ENCODE peak calls at places on chromosome 7, in nine cellular contexts. E is fibroblast of the aortic adventitia, C is activated T-cell treated with anti-CD3 and anti-CD28 coated beads for 48 hours, V is H7, R is GM13977, A is H9, M is activated gamma-delta T cell, U is Kasumi-1, H is stromal cell of bone marrow. S is an unnamed sample.
A peak's percentile ranks its signal among the peaks of the same experiment; 100 is the strongest.

GRCh38 chr7:45682836-45683555 is 108.8 kb downstream of the ADCY1 start:
- DNase-seq in E (peak; percentile 45), C (no peak), V (no peak), R (no peak), A (no peak), M (no peak), U (no peak), H (peak; percentile 18), S (peak; percentile 58)

GRCh38 chr7:151201344-151201743 is 8.9 kb downstream of the H2BK1 start:
- DNase-seq in E (no peak), C (no peak), V (no peak), R (no peak), A (no peak), M (no peak), U (no peak), H (no peak), S (no peak)

GRCh38 chr7:132964886-132965285 is 117.0 kb downstream of the CHCHD3 start:
- DNase-seq in E (no peak), C (no peak), V (no peak), R (no peak), A (no peak), M (no peak), U (no peak), H (no peak), S (no peak)

GRCh38 chr7:108073305-108074070 is 56.7 kb downstream of the LAMB4 start:
- DNase-seq in E (no peak), C (no peak), V (no peak), R (no peak), A (no peak), M (no peak), U (no peak), H (no peak), S (no peak)

GRCh38 chr7:46854958-46855473 is 726.9 kb downstream of the TNS3 start:
- DNase-seq in E (peak; percentile 52), C (no peak), V (no peak), R (no peak), A (no peak), M (no peak), U (no peak), H (peak; percentile 77), S (no peak)

GRCh38 chr7:3722396-3722846 is 421.4 kb downstream of the SDK1 start:
- DNase-seq in E (no peak), C (peak; percentile 23), V (peak; percentile 78), R (no peak), A (peak; percentile 93), M (no peak), U (no peak), H (no peak), S (no peak)

GRCh38 chr7:69732203-69732602 is 133.9 kb downstream of the AUTS2 start:
- DNase-seq in E (peak; percentile 10), C (no peak), V (no peak), R (no peak), A (no peak), M (no peak), U (no peak), H (no peak), S (no peak)

GRCh38 chr7:158754746-158755444 is 50.3 kb upstream of the NCAPG2 start:
- DNase-seq in E (no peak), C (no peak), V (no peak), R (no peak), A (no peak), M (no peak), U (no peak), H (no peak), S (peak; percentile 59)

GRCh38 chr7:69654381-69654780 is 56.1 kb downstream of the AUTS2 start:
- DNase-seq in E (peak; percentile 22), C (no peak), V (no peak), R (no peak), A (no peak), M (no peak), U (no peak), H (no peak), S (no peak)

GRCh38 chr7:139798221-139798620 is 20.4 kb upstream of the HIPK2 start:
- DNase-seq in E (no peak), C (no peak), V (no peak), R (peak; percentile 36), A (no peak), M (no peak), U (no peak), H (no peak), S (no peak)

GRCh38 chr7:45969940-45970339 is 48.9 kb upstream of the IGFBP3 start:
- DNase-seq in E (no peak), C (no peak), V (peak; percentile 8), R (no peak), A (no peak), M (no peak), U (no peak), H (no peak), S (no peak)

GRCh38 chr7:107596881-107597581 is 17.0 kb downstream of the BCAP29 start:
- DNase-seq in E (no peak), C (no peak), V (no peak), R (no peak), A (no peak), M (no peak), U (no peak), H (no peak), S (no peak)

GRCh38 chr7:103398488-103398887 is 47.5 kb downstream of the SLC26A5 start:
- DNase-seq in E (no peak), C (no peak), V (no peak), R (no peak), A (no peak), M (no peak), U (no peak), H (no peak), S (no peak)

GRCh38 chr7:29194594-29195417 is at the start of gene CHN2:
- DNase-seq in E (peak; percentile 26), C (peak; percentile 30), V (peak; percentile 85), R (peak; percentile 47), A (peak; percentile 67), M (peak; percentile 51), U (no peak), H (no peak), S (peak; percentile 48)

GRCh38 chr7:30874656-30875317 is 36.9 kb upstream of the AQP1 start:
- DNase-seq in E (no peak), C (no peak), V (no peak), R (no peak), A (no peak), M (no peak), U (no peak), H (no peak), S (no peak)

GRCh38 chr7:137992738-137993394 is 9.0 kb downstream of the CREB3L2 start:
- DNase-seq in E (peak; percentile 99), C (no peak), V (no peak), R (no peak), A (no peak), M (no peak), U (peak; percentile 11), H (peak; percentile 87), S (no peak)

GRCh38 chr7:122770943-122771342 is 68.2 kb upstream of the RNF148 start:
- DNase-seq in E (no peak), C (no peak), V (no peak), R (no peak), A (no peak), M (no peak), U (no peak), H (no peak), S (no peak)

GRCh38 chr7:93629291-93629801 is 54.8 kb upstream of the CALCR start:
- DNase-seq in E (no peak), C (no peak), V (no peak), R (no peak), A (no peak), M (no peak), U (no peak), H (no peak), S (no peak)